ENCODE peak calls at places on chromosomes 6 and 20, in five cellular contexts. J is HL-60, Z is tibial nerve, X is endothelial cell of umbilical vein, A is H9. O is an unnamed sample.

GRCh38 chr20:728022-728944 is 40.0 kb downstream of the SLC52A3 start:
- DNase-seq in A (peak), X (peak), J (peak), Z (no peak), O (peak)

GRCh38 chr6:155201461-155202226 is 62.2 kb upstream of the CLDN20 start:
- DNase-seq in A (no peak), Z (no peak), J (no peak), X (peak), O (no peak)

GRCh38 chr20:46009847-46010246 is 1.1 kb downstream of the MMP9 start:
- DNase-seq in X (no peak), J (no peak), Z (no peak), A (no peak), O (no peak)

GRCh38 chr20:47546184-47547033 is 44.7 kb downstream of the NCOA3 start:
- DNase-seq in X (peak), Z (no peak), A (no peak), J (no peak), O (no peak)

GRCh38 chr6:163263196-163263595 is 151.3 kb upstream of the QKI start:
- DNase-seq in X (no peak), Z (no peak), A (no peak), J (no peak), O (no peak)

GRCh38 chr20:10329387-10330005 is 104.5 kb downstream of the MKKS start:
- DNase-seq in X (no peak), A (no peak), Z (no peak), J (no peak), O (no peak)

GRCh38 chr20:8039048-8039447 is 19.5 kb upstream of the TMX4 start:
- DNase-seq in X (no peak), A (no peak), J (no peak), Z (no peak), O (no peak)

GRCh38 chr6:166743415-166743814 is 116.4 kb upstream of the RPS6KA2 start:
- DNase-seq in Z (no peak), X (no peak), A (no peak), J (no peak), O (no peak)

GRCh38 chr6:134145786-134146185 is 93.4 kb upstream of the SLC2A12 start:
- DNase-seq in Z (no peak), J (no peak), X (no peak), A (no peak), O (no peak)

GRCh38 chr6:106748547-106749207 is 119.3 kb downstream of the QRSL1 start:
- DNase-seq in X (no peak), Z (no peak), J (no peak), A (peak), O (no peak)

GRCh38 chr6:163414117-163414366 is 476 bp upstream of the QKI start:
- DNase-seq in X (no peak), Z (no peak), A (no peak), J (no peak), O (no peak)

GRCh38 chr6:15791401-15792137 is 128.7 kb upstream of the DTNBP1 start:
- DNase-seq in Z (no peak), X (peak), A (no peak), J (no peak), O (no peak)

GRCh38 chr6:49915035-49915434 is 48.7 kb upstream of the CRISP1 start:
- DNase-seq in X (no peak), Z (no peak), J (no peak), A (peak), O (no peak)

GRCh38 chr20:48398506-48399449 is 429.0 kb downstream of the PREX1 start:
- DNase-seq in J (no peak), X (no peak), A (no peak), Z (no peak), O (no peak)

GRCh38 chr6:82410151-82410621 is 46.6 kb downstream of the TPBG start:
- DNase-seq in J (no peak), Z (no peak), A (no peak), X (no peak), O (no peak)

GRCh38 chr6:6725120-6725833 is 136.8 kb downstream of the LY86 start:
- DNase-seq in Z (no peak), X (no peak), J (peak), A (peak), O (no peak)

GRCh38 chr6:17602888-17603287 is 2.8 kb downstream of the FAM8A1 start:
- DNase-seq in J (no peak), X (no peak), Z (no peak), A (no peak), O (no peak)

GRCh38 chr6:17599885-17600526 is at the start of gene FAM8A1:
- DNase-seq in A (peak), Z (peak), X (peak), J (peak), O (peak)

GRCh38 chr6:17606606-17607005 is 6.5 kb downstream of the FAM8A1 start:
- DNase-seq in Z (no peak), A (no peak), J (no peak), X (no peak), O (no peak)

GRCh38 chr6:17600527-17601388 is 656 bp downstream of the FAM8A1 start:
- DNase-seq in A (peak), Z (peak), J (no peak), X (peak), O (peak)

GRCh38 chr6:17601389-17601703 is 1.2 kb downstream of the FAM8A1 start:
- DNase-seq in J (no peak), Z (no peak), A (no peak), X (peak), O (no peak)
- H3K27ac ChIP-seq in J (no peak), Z (peak), A (no peak), X (no peak), O (peak)

GRCh38 chr6:64736421-64736950 is 970.5 kb downstream of the EYS start:
- DNase-seq in Z (no peak), J (no peak), X (no peak), A (no peak), O (no peak)
- TF ChIP-seq CTCF in Z (no peak), J (no peak), X (no peak), A (no peak), O (no peak)

DNA sequence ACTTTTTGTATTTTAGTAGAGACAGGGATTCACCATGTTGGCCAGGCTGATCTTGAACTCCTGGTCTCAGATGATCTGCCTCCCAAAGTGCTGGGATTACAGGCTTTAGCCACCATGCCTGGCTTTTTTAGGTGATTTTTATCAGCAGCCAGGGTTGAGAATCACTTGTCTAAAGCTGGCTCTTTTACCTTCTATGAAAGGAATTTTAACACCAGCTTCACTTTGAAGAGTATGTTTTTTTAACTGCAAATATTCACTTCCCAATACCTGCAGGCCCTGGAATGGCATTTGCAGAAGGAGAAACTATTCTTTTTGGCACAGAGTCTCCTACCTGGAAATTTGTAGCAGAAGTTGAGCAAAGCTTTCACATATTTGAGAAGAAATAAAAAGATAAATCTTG is 63.6 kb upstream of the NAA20 start:
- DNase-seq in A (no peak), X (no peak), Z (no peak), J (no peak), O (no peak)
- H3K27ac ChIP-seq in A (no peak), X (no peak), Z (no peak), J (no peak), O (no peak)

GRCh38 chr6:48476257-48476656 is 365.3 kb upstream of the PTCHD4 start:
- DNase-seq in J (no peak), X (peak), A (peak), Z (no peak), O (no peak)
- TF ChIP-seq CTCF in J (no peak), X (peak), A (peak), Z (no peak), O (no peak)

DNA sequence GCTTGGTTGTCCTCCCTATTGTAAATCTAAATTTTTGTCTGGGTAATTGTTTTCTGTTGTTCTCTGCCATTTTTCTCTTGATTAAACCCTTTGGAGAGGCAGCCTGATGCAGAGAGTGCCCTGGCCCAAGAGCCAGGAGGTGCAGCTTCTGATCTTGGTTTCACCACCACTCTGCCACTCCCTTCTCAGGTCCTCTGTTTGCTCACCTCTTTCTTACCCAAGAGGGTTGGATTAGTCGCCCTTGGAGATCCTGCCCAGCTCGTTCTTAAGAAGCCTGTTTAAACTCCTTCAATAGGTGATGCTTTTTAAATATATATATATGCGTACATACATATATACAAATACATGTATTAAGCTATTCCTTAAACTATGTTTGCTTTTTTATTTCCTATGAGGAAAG is 19.8 kb downstream of the TPD52L1 start:
- DNase-seq in Z (no peak), X (no peak), A (no peak), J (no peak), O (no peak)
- H3K27ac ChIP-seq in Z (no peak), X (no peak), A (no peak), J (no peak), O (no peak)

DNA sequence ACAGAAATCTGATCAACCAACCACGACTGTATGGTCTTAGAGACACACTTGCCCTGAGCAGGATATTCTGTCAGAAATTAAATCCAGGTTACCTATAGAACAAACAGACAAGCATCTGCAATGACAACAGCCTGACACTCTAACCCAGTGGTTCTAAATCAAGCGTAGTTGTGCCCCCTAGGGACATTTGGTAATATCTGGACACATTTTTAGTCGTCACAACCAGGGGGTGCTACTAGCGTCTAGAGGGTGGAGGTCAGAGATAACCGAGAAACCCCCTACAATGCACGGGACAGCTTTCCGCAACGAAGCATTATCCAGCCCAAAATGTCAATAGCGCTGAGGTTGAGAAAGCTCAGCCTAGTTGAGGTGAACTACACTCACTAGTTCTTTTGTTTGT is 32.3 kb downstream of the ID4 start:
- DNase-seq in Z (no peak), X (no peak), A (no peak), J (no peak), O (no peak)
- TF ChIP-seq CTCF in Z (no peak), X (no peak), A (peak), J (no peak), O (no peak)

DNA sequence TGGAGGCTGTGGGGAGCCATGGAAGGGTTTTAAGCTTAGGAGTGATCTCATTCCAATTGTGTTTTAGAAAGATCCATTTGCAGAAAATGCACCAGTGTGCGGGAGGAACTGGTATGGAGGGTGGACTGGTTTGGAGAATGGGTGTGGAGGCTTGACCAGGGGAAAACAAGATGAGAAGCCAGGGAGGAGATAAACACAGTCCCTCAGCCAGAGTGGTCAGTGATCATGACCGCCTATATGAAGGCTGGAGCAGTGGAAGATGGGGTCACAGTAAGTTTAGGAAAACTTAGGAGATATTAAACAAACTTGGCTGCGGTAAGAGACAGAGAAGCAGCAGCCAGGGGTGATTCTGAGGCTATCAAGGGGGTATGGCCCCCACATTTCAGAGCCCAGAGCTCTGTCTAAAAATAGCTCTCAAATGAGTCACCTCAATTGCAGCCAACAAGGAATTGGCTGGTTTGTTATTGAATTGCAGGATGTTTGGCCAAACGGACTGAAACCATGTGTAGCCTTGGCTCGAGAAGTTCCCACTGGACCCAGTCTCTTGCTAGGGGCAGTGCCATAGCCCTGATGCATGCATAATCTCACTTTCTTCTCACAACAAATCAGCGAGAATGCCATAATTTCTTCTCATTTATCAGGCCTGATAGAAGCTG is 159.9 kb upstream of the TOP1 start:
- DNase-seq in A (no peak), Z (peak), X (peak), J (no peak), O (no peak)
- H3K27ac ChIP-seq in A (no peak), Z (no peak), X (no peak), J (no peak), O (no peak)

GRCh38 chr6:151359486-151359885 is 31.9 kb downstream of the ZBTB2 start:
- DNase-seq in J (no peak), A (no peak), Z (no peak), X (no peak), O (no peak)

GRCh38 chr6:151370509-151371078 is 20.8 kb downstream of the ZBTB2 start:
- DNase-seq in X (peak), Z (no peak), A (no peak), J (no peak), O (no peak)

DNA sequence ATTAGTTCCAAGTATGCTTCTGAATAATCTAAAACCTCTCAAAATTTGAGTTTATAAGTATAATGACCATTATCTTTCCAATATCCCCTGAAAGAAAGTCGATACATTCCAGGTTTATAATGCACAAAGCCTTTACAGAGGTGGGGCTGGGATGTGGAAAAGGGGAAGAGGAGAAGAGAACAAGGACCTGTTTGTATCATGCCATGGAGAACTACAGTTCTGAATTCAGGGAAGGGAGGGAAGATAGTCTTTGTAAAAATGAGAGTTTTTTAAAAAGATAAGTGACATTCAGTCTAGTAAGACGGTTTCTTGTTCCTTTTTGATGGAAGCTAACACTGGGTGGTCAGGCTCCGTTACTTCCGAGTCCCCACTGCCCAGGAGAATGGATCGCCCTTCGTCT is 26.1 kb downstream of the ZBTB2 start:
- DNase-seq in A (no peak), Z (no peak), J (no peak), X (no peak), O (no peak)
- TF ChIP-seq CTCF in A (no peak), Z (no peak), J (no peak), X (no peak), O (no peak)

DNA sequence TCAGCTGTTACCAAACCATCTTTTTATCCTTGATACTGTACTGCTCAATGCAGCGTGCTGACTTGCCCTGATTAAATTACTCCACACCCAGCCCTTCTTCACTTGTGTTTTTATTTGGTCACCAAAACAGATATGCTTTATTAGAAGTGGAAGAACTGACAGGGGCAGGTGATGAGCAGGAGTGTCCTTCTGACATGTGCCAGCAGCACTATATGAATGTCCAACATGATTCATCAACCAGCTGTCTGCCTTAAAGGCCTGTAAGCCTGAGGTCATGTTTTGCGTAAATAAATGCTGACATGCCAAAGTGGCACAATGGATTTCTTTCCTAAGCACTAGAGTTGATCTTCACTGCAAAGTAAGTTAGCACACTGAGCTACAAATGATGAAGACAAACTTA is 15.4 kb downstream of the POPDC3 start:
- DNase-seq in Z (no peak), J (no peak), A (no peak), X (no peak), O (no peak)
- H3K27ac ChIP-seq in Z (no peak), J (no peak), A (no peak), X (no peak), O (no peak)